ENCODE peak calls at places on chromosomes 3 and 15, in five cellular contexts. U is transverse colon, E is stomach, F is tibial nerve, G is suprapubic skin. C is an unnamed sample.
A peak's percentile ranks its signal among the peaks of the same experiment; 100 is the strongest.

GRCh38 chr15:75662823-75663519 is 15.3 kb downstream of the SNX33 start:
- DNase-seq in U (no peak), E (no peak), F (no peak), G (no peak), C (no peak)

GRCh38 chr3:38153986-38154608 is 11.2 kb upstream of the OXSR1 start:
- DNase-seq in U (no peak), E (no peak), F (no peak), G (no peak), C (no peak)

GRCh38 chr3:34547297-34547920 is 749.0 kb downstream of the PDCD6IP start:
- DNase-seq in U (no peak), E (no peak), F (no peak), G (no peak), C (no peak)

GRCh38 chr3:129575987-129576364 is 30.5 kb downstream of the PLXND1 start:
- DNase-seq in U (no peak), E (no peak), F (no peak), G (no peak), C (no peak)

GRCh38 chr3:149646181-149646766 is 11.6 kb downstream of the WWTR1 start:
- DNase-seq in U (no peak), E (no peak), F (no peak), G (no peak), C (no peak)

GRCh38 chr3:149480326-149481017 is 6.0 kb downstream of the TM4SF4 start:
- DNase-seq in U (peak; percentile 81), E (peak; percentile 88), F (peak; percentile 91), G (no peak), C (peak; percentile 70)

GRCh38 chr15:77992356-77993222 is 84.9 kb downstream of the TBC1D2B start:
- DNase-seq in U (no peak), E (no peak), F (no peak), G (no peak), C (peak; percentile 63)

GRCh38 chr15:51067510-51067909 is 27.2 kb downstream of the TNFAIP8L3 start:
- DNase-seq in U (no peak), E (no peak), F (no peak), G (no peak), C (no peak)

GRCh38 chr15:35691176-35691761 is 145.3 kb upstream of the DPH6 start:
- DNase-seq in U (no peak), E (no peak), F (no peak), G (no peak), C (no peak)

GRCh38 chr3:109532257-109533216 is 195.2 kb upstream of the DPPA4 start:
- DNase-seq in U (peak; percentile 39), E (peak; percentile 33), F (peak; percentile 9), G (no peak), C (no peak)

GRCh38 chr3:112126501-112126900 is 6.5 kb downstream of the GCSAM start:
- DNase-seq in U (no peak), E (no peak), F (no peak), G (no peak), C (no peak)

GRCh38 chr3:112671930-112672715 is 31.2 kb upstream of the CCDC80 start:
- DNase-seq in U (no peak), E (no peak), F (no peak), G (no peak), C (no peak)

GRCh38 chr15:80953001-80953952 is 36.3 kb downstream of the MESD start:
- DNase-seq in U (no peak), E (no peak), F (no peak), G (peak; percentile 62), C (no peak)

GRCh38 chr3:23493846-23494245 is 290.7 kb downstream of the UBE2E2 start:
- DNase-seq in U (no peak), E (no peak), F (no peak), G (no peak), C (no peak)

GRCh38 chr3:197748597-197749314 is 927 bp upstream of the FYTTD1 start:
- DNase-seq in U (no peak), E (no peak), F (no peak), G (no peak), C (no peak)

GRCh38 chr3:14319654-14320182 is 82.7 kb upstream of the SLC6A6 start:
- DNase-seq in U (peak; percentile 49), E (peak; percentile 67), F (no peak), G (no peak), C (no peak)

GRCh38 chr15:56838085-56838484 is 80.4 kb upstream of the TCF12 start:
- DNase-seq in U (no peak), E (no peak), F (no peak), G (no peak), C (no peak)

GRCh38 chr15:84748274-84749110 is at the start of gene ZNF592:
- DNase-seq in U (peak; percentile 89), E (peak; percentile 89), F (peak; percentile 59), G (peak; percentile 80), C (peak; percentile 90)

GRCh38 chr3:65524544-65525070 is 514.1 kb downstream of the MAGI1 start:
- DNase-seq in U (no peak), E (no peak), F (no peak), G (no peak), C (no peak)

GRCh38 chr15:58361291-58361759 is 70.5 kb upstream of the LIPC start:
- DNase-seq in U (no peak), E (no peak), F (peak; percentile 28), G (no peak), C (no peak)

GRCh38 chr15:40333922-40334492 is 6.7 kb downstream of the CCDC9B start:
- DNase-seq in U (peak; percentile 56), E (no peak), F (peak; percentile 57), G (no peak), C (no peak)

GRCh38 chr3:67377299-67377698 is 277.1 kb downstream of the SUCLG2 start:
- DNase-seq in U (no peak), E (no peak), F (no peak), G (no peak), C (no peak)

GRCh38 chr3:140529096-140529495 is 148.8 kb upstream of the TRIM42 start:
- DNase-seq in U (no peak), E (no peak), F (no peak), G (no peak), C (peak; percentile 28)

GRCh38 chr3:151969026-151969658 is 95.7 kb downstream of the SUCNR1 start:
- DNase-seq in U (no peak), E (no peak), F (no peak), G (no peak), C (no peak)

GRCh38 chr3:188796122-188796631 is 375.6 kb upstream of the TPRG1 start:
- DNase-seq in U (peak; percentile 16), E (no peak), F (peak; percentile 18), G (no peak), C (no peak)

GRCh38 chr15:48021336-48022086 is 99.3 kb upstream of the SLC24A5 start:
- DNase-seq in U (no peak), E (no peak), F (no peak), G (no peak), C (no peak)

GRCh38 chr15:30923429-30923828 is 19.7 kb downstream of the FAN1 start:
- DNase-seq in U (no peak), E (peak; percentile 50), F (no peak), G (no peak), C (no peak)

GRCh38 chr3:168476360-168476980 is 380.7 kb upstream of the GOLIM4 start:
- DNase-seq in U (no peak), E (no peak), F (no peak), G (no peak), C (no peak)

GRCh38 chr15:82680200-82681102 is 29.2 kb downstream of the AP3B2 start:
- DNase-seq in U (peak; percentile 72), E (peak; percentile 80), F (no peak), G (peak; percentile 73), C (peak; percentile 62)

GRCh38 chr15:29106551-29107290 is 162.9 kb downstream of the NSMCE3 start:
- DNase-seq in U (no peak), E (no peak), F (no peak), G (no peak), C (no peak)

GRCh38 chr3:122795674-122795969 is 753 bp downstream of the SLC49A4 start:
- DNase-seq in U (no peak), E (no peak), F (peak; percentile 27), G (no peak), C (no peak)

GRCh38 chr3:58388550-58389061 is 45.0 kb downstream of the PDHB start:
- DNase-seq in U (no peak), E (no peak), F (no peak), G (no peak), C (no peak)

GRCh38 chr3:46981932-46982471 is 2.5 kb downstream of the NBEAL2 start:
- DNase-seq in U (peak; percentile 70), E (peak; percentile 76), F (no peak), G (no peak), C (no peak)

GRCh38 chr3:38651153-38651789 is 1.8 kb upstream of the SCN5A start:
- DNase-seq in U (peak; percentile 74), E (peak; percentile 68), F (peak; percentile 64), G (no peak), C (peak; percentile 75)

GRCh38 chr15:98655732-98656131 is 7.4 kb downstream of the IGF1R start:
- DNase-seq in U (no peak), E (no peak), F (no peak), G (no peak), C (no peak)
- H3K4me1 ChIP-seq in U (peaks cover 44% of the 10 kb centered on the region), E (peaks cover 15% of the 10 kb centered on the region), F (peaks cover 10% of the 10 kb centered on the region), G (peaks cover 48% of the 10 kb centered on the region), C (peaks cover 18% of the 10 kb centered on the region)

GRCh38 chr3:128482175-128482856 is 10.7 kb downstream of the GATA2 start:
- DNase-seq in U (no peak), E (no peak), F (no peak), G (no peak), C (no peak)
- H3K27me3 ChIP-seq in U (peaks cover 97% of the 10 kb centered on the region), E (peaks cover 32% of the 10 kb centered on the region), F (peaks cover 6% of the 10 kb centered on the region), G (peaks cover 98% of the 10 kb centered on the region), C (no peaks in the 10 kb centered on the region)

GRCh38 chr15:66770518-66771350 is 68.7 kb downstream of the SMAD6 start:
- DNase-seq in U (peak; percentile 36), E (no peak), F (no peak), G (no peak), C (no peak)

GRCh38 chr15:66774001-66774814 is 72.2 kb downstream of the SMAD6 start:
- DNase-seq in U (peak; percentile 91), E (peak; percentile 92), F (peak; percentile 89), G (peak; percentile 91), C (peak; percentile 89)

GRCh38 chr15:66772967-66773873 is 71.2 kb downstream of the SMAD6 start:
- DNase-seq in U (peak; percentile 51), E (peak; percentile 72), F (no peak), G (no peak), C (peak; percentile 50)

GRCh38 chr15:66771351-66771650 is 69.3 kb downstream of the SMAD6 start:
- DNase-seq in U (no peak), E (no peak), F (no peak), G (no peak), C (no peak)

GRCh38 chr15:66772604-66772966 is 70.5 kb downstream of the SMAD6 start:
- DNase-seq in U (no peak), E (no peak), F (no peak), G (no peak), C (no peak)
- TF ChIP-seq EP300 in U (no peak), E (no peak), F (no peak), G (no peak), C (no peak)

GRCh38 chr3:71269896-71270295 is 313.6 kb downstream of the FOXP1 start:
- DNase-seq in U (no peak), E (no peak), F (no peak), G (no peak), C (no peak)

GRCh38 chr3:71265365-71265935 is 318.1 kb downstream of the FOXP1 start:
- DNase-seq in U (no peak), E (peak; percentile 59), F (no peak), G (no peak), C (no peak)

GRCh38 chr3:71264840-71265239 is 318.7 kb downstream of the FOXP1 start:
- DNase-seq in U (no peak), E (no peak), F (no peak), G (no peak), C (no peak)

GRCh38 chr3:71268462-71268999 is 315.0 kb downstream of the FOXP1 start:
- DNase-seq in U (no peak), E (no peak), F (no peak), G (no peak), C (no peak)

GRCh38 chr3:71266875-71267274 is 316.7 kb downstream of the FOXP1 start:
- DNase-seq in U (no peak), E (no peak), F (no peak), G (no peak), C (no peak)
- H3K4me1 ChIP-seq in U (no peaks in the 10 kb centered on the region), E (peaks cover 13% of the 10 kb centered on the region), F (no peaks in the 10 kb centered on the region), G (no peaks in the 10 kb centered on the region), C (no peaks in the 10 kb centered on the region)

C was measured in ovary.